ENCODE peak calls at places on chromosomes 11 and 22, in five cellular contexts. O is tibial nerve, U is ovary, N is uterus, T is adrenal gland. L is an unnamed sample.

GRCh38 chr22:42921301-42921700 is 64.2 kb upstream of the ARFGAP3 start:
- DNase-seq in O (no peak), U (no peak), N (no peak), T (no peak), L (no peak)

GRCh38 chr11:12330491-12331231 is 46.7 kb upstream of the PARVA start:
- DNase-seq in O (no peak), U (no peak), N (no peak), T (no peak), L (no peak)

GRCh38 chr11:18304745-18305144 is 17.2 kb downstream of the HPS5 start:
- DNase-seq in O (no peak), U (no peak), N (no peak), T (no peak), L (no peak)

GRCh38 chr22:33361581-33361980 is 303.4 kb upstream of the SYN3 start:
- DNase-seq in O (no peak), U (no peak), N (no peak), T (no peak), L (no peak)

GRCh38 chr11:127862406-127862805 is 725.0 kb downstream of the ETS1 start:
- DNase-seq in O (no peak), U (no peak), N (no peak), T (no peak), L (no peak)

GRCh38 chr11:21560466-21560975 is 632.4 kb upstream of the ANO5 start:
- DNase-seq in O (no peak), U (no peak), N (no peak), T (no peak), L (no peak)

GRCh38 chr11:71948314-71949027 is 19.6 kb downstream of the RNF121 start:
- DNase-seq in O (no peak), U (no peak), N (no peak), T (peak; percentile 69), L (no peak)

GRCh38 chr22:30863161-30863833 is 105.3 kb downstream of the MORC2 start:
- DNase-seq in O (peak; percentile 4), U (no peak), N (no peak), T (no peak), L (peak; percentile 75)

GRCh38 chr11:69707156-69707555 is 3.3 kb upstream of the FGF19 start:
- DNase-seq in O (no peak), U (no peak), N (no peak), T (no peak), L (no peak)

GRCh38 chr11:27362749-27363575 is at the start of gene CCDC34:
- DNase-seq in O (peak; percentile 79), U (peak; percentile 90), N (peak; percentile 85), T (peak; percentile 92), L (peak; percentile 92)

GRCh38 chr11:32779131-32779530 is 15.3 kb downstream of the CCDC73 start:
- DNase-seq in O (no peak), U (no peak), N (no peak), T (no peak), L (no peak)

GRCh38 chr22:21074092-21074715 is 28.5 kb downstream of the LRRC74B start:
- DNase-seq in O (no peak), U (no peak), N (no peak), T (peak; percentile 90), L (no peak)

GRCh38 chr22:41976070-41976901 is 7.0 kb downstream of the SEPTIN3 start:
- DNase-seq in O (no peak), U (no peak), N (no peak), T (no peak), L (no peak)

GRCh38 chr11:65422633-65423515 is at the start of gene NEAT1:
- DNase-seq in O (peak; percentile 98), U (peak; percentile 99), N (peak; percentile 98), T (peak; percentile 97), L (peak; percentile 99)

GRCh38 chr11:65421204-65422103 is 1.1 kb upstream of the NEAT1 start:
- DNase-seq in O (peak; percentile 92), U (peak; percentile 95), N (peak; percentile 97), T (peak; percentile 99), L (peak; percentile 98)

GRCh38 chr11:65420506-65421203 is 1.9 kb upstream of the NEAT1 start:
- DNase-seq in O (no peak), U (peak; percentile 20), N (peak; percentile 13), T (no peak), L (no peak)

GRCh38 chr11:65423516-65424199 is 1.1 kb downstream of the NEAT1 start:
- DNase-seq in O (peak; percentile 13), U (peak; percentile 42), N (peak; percentile 28), T (peak; percentile 50), L (peak; percentile 74)

DNA sequence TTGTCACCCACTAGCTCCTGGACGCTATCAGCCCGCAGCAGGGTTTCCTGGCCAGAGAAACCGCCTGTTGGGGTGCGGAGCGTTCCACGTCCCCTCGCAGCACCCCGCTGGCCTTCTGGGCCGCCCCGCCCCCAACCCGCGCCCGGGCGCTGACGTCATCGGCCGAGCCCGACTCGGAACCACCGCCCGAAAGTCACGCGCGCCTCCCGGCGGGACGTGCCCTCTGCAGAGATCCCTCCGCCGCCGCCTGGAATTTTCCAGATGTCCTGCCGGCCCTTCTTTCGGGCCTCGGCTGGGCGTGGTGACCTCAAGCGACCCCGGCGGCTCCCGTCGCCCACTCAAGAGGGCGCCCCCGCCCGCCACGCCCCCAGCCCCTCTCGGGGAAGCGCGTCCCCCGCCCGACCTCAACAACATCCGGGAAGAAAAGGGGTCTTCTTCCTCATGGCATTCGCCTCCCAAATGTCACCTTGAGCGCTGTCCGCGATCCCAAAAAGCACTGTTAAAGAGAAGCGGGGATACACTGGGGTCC is 430 bp upstream of the NEAT1 start:
- DNase-seq in O (peak; percentile 96), U (peak; percentile 99), N (peak; percentile 98), T (peak; percentile 98), L (peak; percentile 99)
- TF ChIP-seq POLR2A in O (peak; percentile 86), U (peak; percentile 91), N (peak; percentile 99), T (no peak), L (peak; percentile 97)

DNA sequence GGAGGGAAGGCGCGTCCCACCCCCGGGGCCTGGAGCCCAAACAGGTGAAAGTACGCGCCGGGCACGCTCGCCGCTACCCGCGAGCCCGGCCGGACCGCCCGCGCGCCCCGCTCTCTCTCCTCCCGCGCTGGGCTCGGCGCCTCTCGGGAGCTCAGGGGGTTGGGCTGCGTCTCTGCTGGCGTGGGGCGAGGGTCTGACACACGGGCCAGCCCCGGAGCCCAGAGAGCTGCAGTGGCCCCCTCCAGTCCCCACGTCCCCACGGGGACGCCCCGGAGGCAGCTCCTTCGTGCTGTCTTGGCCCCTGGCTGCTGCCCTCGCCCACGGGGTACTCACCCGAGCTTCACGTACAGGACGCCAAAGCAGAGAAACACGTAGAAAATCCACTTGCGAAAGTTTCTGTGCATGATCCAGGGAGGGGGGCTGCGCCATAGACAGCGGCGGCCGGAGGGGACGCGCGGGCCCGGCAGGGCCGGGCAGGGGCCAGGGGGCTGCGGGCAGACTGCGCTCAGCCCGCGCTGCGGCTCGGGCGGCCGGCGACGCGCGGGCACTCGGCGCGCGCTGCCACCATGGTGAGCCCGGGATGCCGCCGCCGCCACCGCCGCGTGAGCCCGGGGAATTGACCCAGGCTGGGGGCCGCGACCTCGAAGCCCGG is 485 bp downstream of the WNT7B start:
- DNase-seq in O (no peak), U (no peak), N (no peak), T (no peak), L (no peak)
- H3K27me3 ChIP-seq in O (peaks cover 72% of the 10 kb centered on the region), U (peaks cover 3% of the 10 kb centered on the region), N (peaks cover 27% of the 10 kb centered on the region), T (peaks cover 64% of the 10 kb centered on the region), L (peaks cover 70% of the 10 kb centered on the region)

GRCh38 chr11:7245341-7245740 is 6.4 kb upstream of the SYT9 start:
- DNase-seq in O (no peak), U (no peak), N (no peak), T (no peak), L (no peak)

GRCh38 chr11:7239877-7240276 is 11.8 kb upstream of the SYT9 start:
- DNase-seq in O (no peak), U (no peak), N (no peak), T (no peak), L (no peak)
- TF ChIP-seq POLR2A in O (no peak), U (no peak), N (no peak), T (no peak), L (no peak)

GRCh38 chr11:61701298-61701993 is 21.3 kb downstream of the DAGLA start:
- DNase-seq in O (no peak), U (no peak), N (no peak), T (no peak), L (no peak)

GRCh38 chr11:61707574-61707973 is 27.4 kb downstream of the DAGLA start:
- DNase-seq in O (no peak), U (no peak), N (no peak), T (no peak), L (no peak)

GRCh38 chr11:61702701-61703312 is 22.6 kb downstream of the DAGLA start:
- DNase-seq in O (no peak), U (no peak), N (no peak), T (no peak), L (no peak)

GRCh38 chr11:61706452-61707400 is 26.5 kb downstream of the DAGLA start:
- DNase-seq in O (no peak), U (no peak), N (no peak), T (no peak), L (no peak)

DNA sequence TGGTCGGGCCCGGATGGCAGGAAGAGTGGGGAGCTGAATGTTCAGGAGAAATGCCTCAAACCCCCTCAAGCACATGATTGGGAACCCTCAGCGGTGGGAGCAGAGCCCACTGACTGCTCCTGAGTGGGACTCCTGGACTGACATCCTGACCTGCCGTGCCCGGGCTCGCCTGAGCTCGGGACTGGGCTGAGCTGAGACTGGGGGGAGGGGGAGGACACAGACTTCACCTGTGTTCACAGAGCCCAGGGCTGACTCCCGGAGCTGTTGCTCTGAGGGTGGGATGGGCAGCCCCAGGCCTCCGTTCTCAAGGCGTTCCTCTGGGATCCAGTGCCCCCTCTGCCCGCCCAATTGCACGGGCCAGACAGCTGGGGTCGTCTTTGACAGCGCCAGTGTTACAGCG is 24.6 kb downstream of the DAGLA start:
- DNase-seq in O (no peak), U (no peak), N (no peak), T (no peak), L (no peak)
- H3K27me3 ChIP-seq in O (no peaks in the 10 kb centered on the region), U (no peaks in the 10 kb centered on the region), N (no peaks in the 10 kb centered on the region), T (no peaks in the 10 kb centered on the region), L (peaks cover 15% of the 10 kb centered on the region)

DNA sequence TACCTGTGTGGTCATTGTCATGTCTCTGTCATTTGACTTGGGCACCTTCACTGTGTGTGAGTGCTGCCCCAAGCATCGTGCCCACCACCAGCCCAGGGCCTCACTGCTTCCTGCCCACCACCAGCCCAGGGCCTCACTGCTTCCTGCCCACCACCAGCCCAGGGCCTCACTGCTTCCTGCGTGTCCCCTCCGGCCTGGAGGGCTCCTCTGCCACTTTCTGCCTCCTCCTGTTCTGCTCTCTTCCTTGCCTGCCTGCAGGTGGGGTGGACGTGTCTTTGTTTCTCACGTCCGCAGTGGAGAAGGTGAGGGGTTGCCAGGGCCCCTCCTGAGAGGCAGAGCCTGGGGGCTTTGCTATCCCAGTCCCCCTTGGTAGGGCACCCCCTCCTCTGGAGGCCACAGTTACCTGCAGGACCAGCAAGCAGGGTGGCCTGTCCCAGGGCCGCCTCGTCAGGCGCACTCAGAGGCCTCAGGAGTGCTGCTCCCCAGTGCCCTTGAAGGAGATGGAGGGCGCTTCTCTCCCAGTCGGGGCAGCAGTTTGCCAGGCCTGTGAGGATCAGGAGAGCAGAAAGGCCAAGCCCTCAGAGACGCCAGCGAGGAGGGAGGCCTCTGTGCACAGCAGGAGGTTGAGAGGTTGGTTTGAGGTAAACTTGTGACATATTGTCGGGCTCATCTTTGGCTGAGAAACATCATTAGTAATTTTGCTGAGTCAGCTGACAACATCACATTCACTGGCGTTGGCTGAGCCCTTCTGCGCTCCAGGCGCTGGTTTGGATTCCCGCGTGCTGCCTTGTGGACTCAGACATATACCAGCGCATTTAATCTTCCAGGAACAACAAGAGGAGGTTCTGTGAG is 290.8 kb downstream of the TBC1D22A start:
- DNase-seq in O (no peak), U (no peak), N (no peak), T (no peak), L (no peak)
- TF ChIP-seq POLR2A in O (no peak), U (no peak), N (no peak), T (no peak), L (no peak)

GRCh38 chr11:131375936-131376335 is 5.5 kb downstream of the NTM start:
- DNase-seq in O (no peak), U (no peak), N (no peak), T (no peak), L (no peak)
- H3K27me3 ChIP-seq in O (peaks cover 28% of the 10 kb centered on the region), U (no peaks in the 10 kb centered on the region), N (no peaks in the 10 kb centered on the region), T (peaks cover 19% of the 10 kb centered on the region), L (peaks cover 47% of the 10 kb centered on the region)

GRCh38 chr11:864118-864827 is 21.6 kb downstream of the TSPAN4 start:
- DNase-seq in O (no peak), U (no peak), N (no peak), T (no peak), L (no peak)
- TF ChIP-seq POLR2A in O (no peak), U (no peak), N (no peak), T (no peak), L (no peak)

L was measured in suprapubic skin.